ENCODE peak calls at places on chromosome 21, in five cellular contexts. C, V, G, M and B are unnamed samples.

GRCh38 chr21:38439957-38440356 is 58.3 kb downstream of the ERG start:
- DNase-seq in C (no peak), V (no peak), G (no peak), M (no peak), B (no peak)

GRCh38 chr21:34885125-34885524 is 164.0 kb downstream of the RUNX1 start:
- DNase-seq in C (no peak), V (no peak), G (peak; percentile 47), M (peak; percentile 32), B (no peak)

GRCh38 chr21:14589855-14590563 is 43.9 kb upstream of the SAMSN1 start:
- DNase-seq in C (no peak), V (no peak), G (no peak), M (no peak), B (no peak)

GRCh38 chr21:38455403-38455802 is 42.9 kb downstream of the ERG start:
- DNase-seq in C (no peak), V (no peak), G (peak; percentile 59), M (no peak), B (no peak)

GRCh38 chr21:41767606-41768370 is 936 bp upstream of the RIPK4 start:
- DNase-seq in C (no peak), V (no peak), G (peak; percentile 51), M (peak; percentile 56), B (no peak)

GRCh38 chr21:42857216-42857615 is 22.1 kb downstream of the WDR4 start:
- DNase-seq in C (no peak), V (no peak), G (no peak), M (no peak), B (no peak)

GRCh38 chr21:29604096-29604495 is 305.4 kb downstream of the BACH1 start:
- DNase-seq in C (no peak), V (no peak), G (no peak), M (no peak), B (no peak)

GRCh38 chr21:15365751-15366392 is 301.1 kb upstream of the NRIP1 start:
- DNase-seq in C (no peak), V (no peak), G (no peak), M (peak; percentile 65), B (no peak)

GRCh38 chr21:31520506-31521163 is 138.9 kb upstream of the SOD1 start:
- DNase-seq in C (no peak), V (no peak), G (peak; percentile 18), M (no peak), B (no peak)

GRCh38 chr21:38355992-38356781 is 99.4 kb downstream of the KCNJ15 start:
- DNase-seq in C (peak; percentile 83), V (peak; percentile 76), G (peak; percentile 73), M (peak; percentile 70), B (peak; percentile 75)

GRCh38 chr21:34345892-34346291 is 17.9 kb upstream of the KCNE2 start:
- DNase-seq in C (no peak), V (no peak), G (peak; percentile 18), M (no peak), B (peak; percentile 41)

GRCh38 chr21:45031231-45032191 is 42.9 kb upstream of the ADARB1 start:
- DNase-seq in C (no peak), V (no peak), G (no peak), M (no peak), B (no peak)

GRCh38 chr21:44532712-44533111 is 7.3 kb downstream of the KRTAP10-1 start:
- DNase-seq in C (no peak), V (no peak), G (no peak), M (no peak), B (no peak)

GRCh38 chr21:37358392-37358791 is 8.2 kb upstream of the DYRK1A start:
- DNase-seq in C (no peak), V (no peak), G (peak; percentile 28), M (peak; percentile 34), B (no peak)

GRCh38 chr21:39954570-39954969 is 87.3 kb downstream of the PCP4 start:
- DNase-seq in C (no peak), V (no peak), G (no peak), M (no peak), B (no peak)

GRCh38 chr21:36431252-36431651 is 46.1 kb downstream of the CHAF1B start:
- DNase-seq in C (no peak), V (no peak), G (no peak), M (no peak), B (no peak)

GRCh38 chr21:39385299-39386145 is 36.6 kb upstream of the HMGN1 start:
- DNase-seq in C (peak; percentile 95), V (peak; percentile 86), G (peak; percentile 82), M (no peak), B (peak; percentile 92)

GRCh38 chr21:44962481-44962966 is 22.7 kb downstream of the SLX9 start:
- DNase-seq in C (no peak), V (no peak), G (peak; percentile 99), M (peak; percentile 93), B (peak; percentile 48)

GRCh38 chr21:45510466-45510955 is 31.7 kb downstream of the SLC19A1 start:
- DNase-seq in C (no peak), V (no peak), G (no peak), M (no peak), B (no peak)

GRCh38 chr21:26433386-26433785 is 139.7 kb downstream of the CYYR1 start:
- DNase-seq in C (no peak), V (no peak), G (no peak), M (no peak), B (no peak)

GRCh38 chr21:32572574-32573420 is 12.5 kb downstream of the TCP10L start:
- DNase-seq in C (peak; percentile 54), V (no peak), G (no peak), M (no peak), B (peak; percentile 32)

GRCh38 chr21:45528028-45528705 is 14.1 kb downstream of the SLC19A1 start:
- DNase-seq in C (no peak), V (peak; percentile 9), G (no peak), M (no peak), B (no peak)

GRCh38 chr21:46429754-46430681 is 28.7 kb upstream of the DIP2A start:
- DNase-seq in C (no peak), V (no peak), G (no peak), M (no peak), B (no peak)

GRCh38 chr21:21213297-21213696 is 215.1 kb downstream of the NCAM2 start:
- DNase-seq in C (no peak), V (no peak), G (peak; percentile 7), M (no peak), B (no peak)

GRCh38 chr21:38083534-38083933 is 167.3 kb upstream of the KCNJ6 start:
- DNase-seq in C (no peak), V (no peak), G (no peak), M (no peak), B (no peak)

GRCh38 chr21:45818904-45819285 is 162.7 kb upstream of the COL6A1 start:
- DNase-seq in C (no peak), V (no peak), G (peak; percentile 86), M (peak; percentile 60), B (no peak)

GRCh38 chr21:36841866-36842265 is 124.6 kb downstream of the HLCS start:
- DNase-seq in C (no peak), V (no peak), G (peak; percentile 70), M (no peak), B (no peak)

GRCh38 chr21:46080171-46081021 is 17.5 kb upstream of the COL6A2 start:
- DNase-seq in C (peak; percentile 10), V (peak; percentile 75), G (no peak), M (no peak), B (peak; percentile 25)

GRCh38 chr21:39126486-39126806 is 56.8 kb downstream of the PSMG1 start:
- DNase-seq in C (no peak), V (no peak), G (no peak), M (no peak), B (no peak)

GRCh38 chr21:37257526-37257966 is 9.6 kb downstream of the VPS26C start:
- DNase-seq in C (no peak), V (peak; percentile 23), G (peak; percentile 50), M (no peak), B (no peak)

GRCh38 chr21:35048706-35049617 is at the start of gene RUNX1:
- DNase-seq in C (no peak), V (no peak), G (peak; percentile 90), M (peak; percentile 99), B (peak; percentile 64)